ENCODE peak calls at places on chromosomes 5 and 9, in eight cellular contexts. T, O, N, L, A, I, C and P are unnamed samples.

GRCh38 chr5:72494700-72495124 is 12.5 kb downstream of the ZNF366 start:
- DNase-seq in N (no peak), L (no peak), O (peak), C (no peak), I (no peak), A (no peak), T (peak), P (no peak)

GRCh38 chr5:116778015-116778414 is 203.4 kb upstream of the SEMA6A start:
- DNase-seq in T (no peak), O (no peak), N (no peak), I (no peak), L (no peak), C (no peak), A (no peak), P (no peak)

GRCh38 chr9:114281421-114282103 is 41.3 kb upstream of the ORM1 start:
- DNase-seq in C (no peak), O (peak), A (no peak), T (peak), L (peak), N (no peak), I (no peak), P (no peak)

GRCh38 chr5:120655828-120656435 is 191.8 kb downstream of the PRR16 start:
- DNase-seq in A (peak), I (peak), O (peak), C (peak), N (peak), L (peak), T (peak), P (peak)

GRCh38 chr5:54743997-54744788 is 226.6 kb downstream of the SNX18 start:
- DNase-seq in O (peak), C (no peak), I (peak), T (peak), N (no peak), A (peak), L (peak), P (peak)

GRCh38 chr5:10839118-10839517 is 78.1 kb upstream of the DAP start:
- DNase-seq in T (no peak), A (no peak), I (no peak), L (no peak), N (peak), C (no peak), O (no peak), P (no peak)

GRCh38 chr9:136327313-136327971 is at the start of gene GPSM1:
- DNase-seq in N (no peak), T (peak), O (peak), L (peak), C (peak), I (no peak), A (no peak), P (peak)

GRCh38 chr5:31531543-31531887 is 378 bp downstream of the DROSHA start:
- DNase-seq in I (peak), C (peak), O (peak), N (no peak), T (peak), A (peak), L (peak), P (peak)

GRCh38 chr5:94849821-94850736 is 231.6 kb downstream of the SLF1 start:
- DNase-seq in N (no peak), T (peak), O (peak), A (peak), L (peak), C (peak), I (peak), P (peak)

GRCh38 chr5:140565780-140566095 is 1.1 kb downstream of the SLC35A4 start:
- DNase-seq in O (peak), N (no peak), L (no peak), T (peak), C (no peak), A (no peak), I (no peak), P (peak)

GRCh38 chr9:3692606-3693005 is 166.8 kb upstream of the RFX3 start:
- DNase-seq in A (no peak), L (no peak), I (no peak), C (no peak), O (no peak), T (no peak), N (no peak), P (no peak)

GRCh38 chr5:78472469-78473106 is 112.2 kb downstream of the SCAMP1 start:
- DNase-seq in A (no peak), C (no peak), O (peak), L (peak), T (peak), N (no peak), I (no peak), P (peak)

GRCh38 chr9:127899200-127899943 is at the start of gene ST6GALNAC6:
- DNase-seq in N (peak), L (peak), I (peak), C (peak), A (no peak), T (peak), O (peak), P (peak)

GRCh38 chr5:180631549-180632392 is 17.6 kb downstream of the FLT4 start:
- DNase-seq in N (no peak), O (no peak), I (no peak), A (no peak), C (no peak), L (no peak), T (no peak), P (no peak)

GRCh38 chr9:750264-750967 is 91.1 kb upstream of the DMRT1 start:
- DNase-seq in A (no peak), L (no peak), T (no peak), I (no peak), N (no peak), O (no peak), C (no peak), P (no peak)

GRCh38 chr5:57448751-57449150 is 33.9 kb downstream of the ACTBL2 start:
- DNase-seq in O (no peak), L (no peak), I (no peak), T (no peak), C (no peak), A (no peak), N (no peak), P (no peak)

GRCh38 chr9:128205296-128205944 is 2.2 kb downstream of the DNM1 start:
- DNase-seq in C (no peak), N (no peak), T (no peak), A (no peak), O (no peak), L (no peak), I (no peak), P (no peak)

GRCh38 chr5:172632346-172633092 is 8.5 kb upstream of the NEURL1B start:
- DNase-seq in L (no peak), N (no peak), C (no peak), A (no peak), I (no peak), T (no peak), O (no peak), P (no peak)

GRCh38 chr9:133406480-133407307 is 11.1 kb downstream of the REXO4 start:
- DNase-seq in I (peak), L (peak), O (peak), T (peak), N (peak), A (peak), C (peak), P (no peak)

GRCh38 chr5:107108111-107108510 is 562.6 kb downstream of the EFNA5 start:
- DNase-seq in A (no peak), L (no peak), C (no peak), O (no peak), T (no peak), I (no peak), N (no peak), P (no peak)

GRCh38 chr5:107104040-107104773 is 566.5 kb downstream of the EFNA5 start:
- DNase-seq in I (no peak), N (no peak), O (no peak), C (no peak), L (no peak), T (no peak), A (no peak), P (no peak)

GRCh38 chr5:107100121-107100520 is 570.6 kb downstream of the EFNA5 start:
- DNase-seq in O (no peak), N (no peak), C (no peak), L (peak), I (no peak), A (no peak), T (no peak), P (no peak)

GRCh38 chr5:107103522-107103921 is 567.2 kb downstream of the EFNA5 start:
- DNase-seq in L (no peak), I (no peak), C (no peak), N (no peak), O (no peak), A (no peak), T (no peak), P (no peak)

DNA sequence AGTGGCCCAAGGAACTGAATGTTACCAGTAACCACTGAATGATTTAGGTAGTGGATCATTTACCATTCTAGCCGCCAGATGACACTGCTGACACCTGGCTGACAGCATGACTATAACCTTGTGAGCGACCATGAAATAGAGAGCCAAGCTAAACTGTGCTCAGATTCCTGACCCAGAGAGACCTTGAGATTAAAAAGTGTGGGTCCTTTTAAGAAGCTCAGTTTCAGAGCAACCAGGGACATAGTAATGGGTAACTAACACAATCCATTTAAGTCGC is 566.0 kb downstream of the EFNA5 start:
- DNase-seq in O (no peak), C (peak), L (no peak), A (no peak), I (peak), N (peak), T (peak), P (peak)
- TF ChIP-seq CTCF in O (no peak), C (peak), L (no peak), A (peak), I (peak), N (no peak), T (peak), P (peak)

GRCh38 chr9:83906144-83906543 is 15.1 kb downstream of the KIF27 start:
- DNase-seq in N (no peak), L (no peak), C (no peak), I (no peak), T (no peak), O (peak), A (no peak), P (no peak)
- TF ChIP-seq CTCF in N (no peak), L (peak), C (no peak), I (no peak), T (peak), O (peak), A (no peak), P (no peak)

GRCh38 chr5:163463063-163463435 is 2.6 kb downstream of the HMMR start:
- DNase-seq in L (no peak), N (no peak), T (no peak), C (no peak), A (no peak), O (no peak), I (no peak), P (no peak)

GRCh38 chr5:163458778-163459405 is 1.0 kb downstream of the NUDCD2 start:
- DNase-seq in A (no peak), L (no peak), O (no peak), I (no peak), N (no peak), T (no peak), C (no peak), P (no peak)

GRCh38 chr5:163460562-163461176 is at the start of gene HMMR:
- DNase-seq in O (no peak), N (no peak), T (no peak), L (peak), I (no peak), C (no peak), A (no peak), P (no peak)

GRCh38 chr5:163459465-163459887 is 426 bp downstream of the NUDCD2 start:
- DNase-seq in I (no peak), C (no peak), A (no peak), L (no peak), O (no peak), N (no peak), T (no peak), P (no peak)

DNA sequence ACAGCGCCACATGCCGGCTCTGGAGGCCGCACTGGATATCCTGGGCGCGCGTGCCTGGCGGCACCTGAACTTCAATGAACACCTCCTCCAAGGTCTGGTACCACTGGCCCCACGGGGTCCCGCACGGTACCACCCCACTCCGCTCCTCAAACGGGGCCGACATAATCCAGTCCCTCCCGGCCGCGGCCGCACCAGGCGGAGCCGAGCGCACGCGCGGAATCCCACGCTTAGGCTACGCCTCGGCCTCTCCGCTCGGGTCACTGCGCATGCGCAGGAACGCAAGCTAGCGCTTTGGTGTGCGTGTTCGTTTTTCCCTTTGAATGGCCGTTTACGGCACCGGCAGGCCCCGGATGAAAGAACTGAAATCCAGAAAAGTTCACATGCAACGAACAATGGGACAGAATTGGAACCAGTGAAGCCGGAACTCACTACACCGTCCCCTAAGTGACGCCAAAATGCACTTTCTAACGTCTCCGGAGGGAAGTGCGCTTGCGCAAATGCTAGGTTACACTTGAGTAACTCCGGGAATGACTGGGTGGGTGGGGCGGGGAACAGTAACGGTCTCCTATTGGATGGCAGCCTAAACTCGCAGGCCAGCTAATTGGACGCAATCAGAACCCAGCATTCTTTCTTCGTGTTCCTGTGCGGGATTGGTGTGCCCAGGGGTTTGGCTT is at the start of gene NUDCD2:
- DNase-seq in L (peak), A (peak), N (peak), C (peak), O (peak), I (peak), T (peak), P (peak)
- TF ChIP-seq CTCF in L (peak), A (peak), N (no peak), C (peak), O (no peak), I (no peak), T (peak), P (no peak)

GRCh38 chr9:101571114-101571513 is 23.7 kb downstream of the PPP3R2 start:
- DNase-seq in A (no peak), N (no peak), L (no peak), C (no peak), I (no peak), T (no peak), O (no peak), P (no peak)

GRCh38 chr9:101567725-101567993 is 27.1 kb downstream of the PPP3R2 start:
- DNase-seq in C (no peak), L (no peak), O (no peak), N (no peak), T (no peak), A (no peak), I (no peak), P (no peak)

GRCh38 chr9:101569736-101570501 is 24.9 kb downstream of the PPP3R2 start:
- DNase-seq in A (no peak), I (no peak), O (no peak), T (peak), N (no peak), L (no peak), C (no peak), P (no peak)

GRCh38 chr9:101564252-101564651 is 30.5 kb downstream of the PPP3R2 start:
- DNase-seq in L (no peak), N (no peak), O (no peak), I (no peak), A (no peak), T (no peak), C (no peak), P (no peak)

GRCh38 chr9:101566904-101567724 is 27.7 kb downstream of the PPP3R2 start:
- DNase-seq in I (peak), C (peak), A (peak), N (no peak), L (peak), T (peak), O (peak), P (peak)
- TF ChIP-seq CTCF in I (peak), C (peak), A (peak), N (no peak), L (peak), T (peak), O (peak), P (peak)

GRCh38 chr9:116153765-116154333 is at the start of gene PAPPA:
- DNase-seq in L (no peak), T (no peak), C (no peak), A (no peak), N (no peak), I (no peak), O (no peak), P (no peak)

GRCh38 chr9:116151199-116151598 is 2.4 kb upstream of the PAPPA start:
- DNase-seq in T (no peak), A (no peak), N (no peak), L (no peak), C (no peak), O (no peak), I (no peak), P (no peak)

GRCh38 chr9:116152941-116153764 is 438 bp upstream of the PAPPA start:
- DNase-seq in N (no peak), L (peak), A (peak), I (no peak), C (peak), T (peak), O (peak), P (no peak)

GRCh38 chr9:116151966-116152381 is 1.6 kb upstream of the PAPPA start:
- DNase-seq in C (peak), L (peak), N (no peak), T (peak), O (peak), I (no peak), A (peak), P (no peak)

GRCh38 chr9:116152390-116152789 is 1.2 kb upstream of the PAPPA start:
- DNase-seq in L (no peak), T (no peak), O (peak), I (no peak), N (no peak), C (no peak), A (no peak), P (no peak)
- TF ChIP-seq CTCF in L (peak), T (peak), O (peak), I (no peak), N (no peak), C (peak), A (peak), P (peak)

GRCh38 chr5:34041247-34041972 is 1.6 kb downstream of the C1QTNF3 start:
- DNase-seq in L (peak), O (no peak), I (no peak), A (no peak), N (no peak), T (no peak), C (no peak), P (no peak)

GRCh38 chr5:34039398-34040157 is 3.4 kb downstream of the C1QTNF3 start:
- DNase-seq in I (no peak), O (no peak), T (no peak), A (no peak), C (no peak), L (no peak), N (no peak), P (no peak)

GRCh38 chr5:34043099-34043876 is at the start of gene C1QTNF3:
- DNase-seq in N (peak), L (peak), C (no peak), O (no peak), I (no peak), T (no peak), A (no peak), P (no peak)

GRCh38 chr5:34040411-34040810 is 2.6 kb downstream of the C1QTNF3 start:
- DNase-seq in L (peak), I (no peak), A (no peak), O (no peak), T (no peak), C (no peak), N (no peak), P (no peak)

GRCh38 chr5:34042302-34042701 is 711 bp downstream of the C1QTNF3 start:
- DNase-seq in T (no peak), C (no peak), A (no peak), N (no peak), L (no peak), I (no peak), O (no peak), P (no peak)
- TF ChIP-seq CTCF in T (no peak), C (no peak), A (no peak), N (no peak), L (no peak), I (no peak), O (no peak), P (no peak)

DNA sequence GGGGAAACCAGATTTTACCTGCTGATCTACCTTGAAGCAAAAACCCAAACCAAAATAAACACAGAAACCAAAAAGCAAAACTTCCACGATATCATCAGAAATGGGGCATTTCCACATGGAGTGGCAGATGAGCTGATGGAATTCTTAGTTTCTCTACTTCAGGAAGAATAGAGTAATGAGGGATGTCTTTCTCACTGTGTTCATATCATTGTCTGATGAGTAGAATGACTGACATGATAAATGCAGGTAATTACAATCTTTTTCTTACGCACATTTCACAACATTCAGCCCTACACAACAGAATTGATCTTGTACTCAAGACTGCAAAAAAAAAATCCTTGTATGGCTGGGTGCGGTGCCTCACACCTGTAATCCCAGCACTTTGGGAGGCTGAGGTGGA is 23.2 kb upstream of the ANKH start:
- DNase-seq in L (no peak), T (no peak), C (no peak), I (no peak), O (no peak), N (no peak), A (no peak), P (no peak)
- TF ChIP-seq CTCF in L (no peak), T (no peak), C (no peak), I (no peak), O (no peak), N (no peak), A (no peak), P (no peak)

DNA sequence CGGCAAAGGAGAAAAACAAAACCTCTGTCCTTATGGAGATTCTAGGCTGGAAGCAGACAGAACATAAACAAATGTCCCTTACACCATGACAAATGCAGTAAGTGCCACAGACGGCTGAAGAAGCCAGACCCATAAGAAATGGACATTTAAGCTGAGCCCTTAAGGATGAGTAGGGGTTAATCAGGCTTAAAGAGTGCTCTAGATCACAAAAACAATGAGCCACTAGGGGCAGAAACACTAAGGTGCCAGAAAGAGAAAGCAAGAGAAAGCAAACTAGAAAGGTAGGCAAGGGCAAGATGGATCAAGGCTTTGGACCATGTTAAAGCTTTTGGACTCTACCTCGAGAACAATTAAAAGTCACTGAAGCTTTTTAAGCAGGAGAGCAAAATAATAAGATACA is 326.9 kb upstream of the WWC1 start:
- DNase-seq in L (no peak), I (no peak), A (no peak), N (no peak), C (peak), O (no peak), T (no peak), P (peak)
- TF ChIP-seq CTCF in L (peak), I (no peak), A (peak), N (no peak), C (no peak), O (peak), T (peak), P (no peak)

GRCh38 chr5:93591323-93591945 is 8.4 kb downstream of the NR2F1 start:
- DNase-seq in L (no peak), O (no peak), T (no peak), I (no peak), A (no peak), N (no peak), C (no peak), P (no peak)
- TF ChIP-seq CTCF in L (no peak), O (no peak), T (no peak), I (no peak), A (no peak), N (no peak), C (no peak), P (no peak)